ENCODE peak calls at places on chromosomes 16 and 17, in eight cellular contexts. K, U, L, H, M, Y, B and N are unnamed samples.

GRCh38 chr17:12395733-12396354 is 269.8 kb upstream of the MYOCD start:
- DNase-seq in Y (no peak), L (no peak), M (no peak), B (peak), K (no peak), U (no peak), H (no peak), N (peak)

GRCh38 chr17:30292490-30292858 is 730 bp upstream of the BLMH start:
- DNase-seq in Y (no peak), L (no peak), K (no peak), H (no peak), M (no peak), U (no peak), B (no peak), N (no peak)

GRCh38 chr16:67419931-67420330 is 3.7 kb upstream of the ZDHHC1 start:
- DNase-seq in B (no peak), K (no peak), U (no peak), H (no peak), L (no peak), Y (no peak), M (no peak), N (no peak)

GRCh38 chr17:65430209-65430833 is 131.1 kb downstream of the AXIN2 start:
- DNase-seq in B (no peak), U (no peak), Y (no peak), H (no peak), M (no peak), L (no peak), K (no peak), N (no peak)

GRCh38 chr16:72857841-72858594 is 189.9 kb downstream of the ZFHX3 start:
- DNase-seq in H (no peak), B (no peak), Y (no peak), K (no peak), M (no peak), L (no peak), U (no peak), N (no peak)

GRCh38 chr17:60916043-60916442 is 238.4 kb downstream of the BCAS3 start:
- DNase-seq in L (no peak), B (peak), H (no peak), M (no peak), Y (no peak), K (no peak), U (no peak), N (no peak)

GRCh38 chr17:27766438-27766837 is 33.9 kb downstream of the NOS2 start:
- DNase-seq in H (no peak), M (no peak), L (no peak), B (no peak), Y (no peak), K (no peak), U (no peak), N (no peak)

GRCh38 chr17:57995076-57995956 is 7.3 kb upstream of the VEZF1 start:
- DNase-seq in Y (peak), L (peak), U (peak), M (peak), K (peak), B (peak), H (peak), N (peak)

GRCh38 chr17:45846646-45847045 is 2.0 kb downstream of the SPPL2C start:
- DNase-seq in U (no peak), Y (no peak), B (no peak), M (no peak), K (no peak), L (no peak), H (no peak), N (no peak)

GRCh38 chr16:30368122-30368791 is 2.0 kb downstream of the TBC1D10B start:
- DNase-seq in Y (no peak), U (no peak), M (no peak), L (no peak), H (peak), B (no peak), K (no peak), N (no peak)

GRCh38 chr16:84281077-84281476 is 13.6 kb upstream of the WFDC1 start:
- DNase-seq in Y (no peak), K (no peak), U (no peak), L (no peak), B (peak), M (no peak), H (no peak), N (no peak)

GRCh38 chr16:60771138-60771537 is 1265.1 kb downstream of the CDH8 start:
- DNase-seq in B (no peak), H (no peak), M (no peak), Y (no peak), U (no peak), K (no peak), L (no peak), N (no peak)

GRCh38 chr17:64781013-64781392 is 118.9 kb upstream of the SMURF2 start:
- DNase-seq in U (no peak), B (no peak), L (no peak), M (no peak), K (no peak), Y (no peak), H (no peak), N (no peak)

GRCh38 chr17:66373944-66374817 is 71.8 kb downstream of the PRKCA start:
- DNase-seq in M (peak), U (no peak), K (no peak), L (peak), H (no peak), Y (no peak), B (no peak), N (peak)

GRCh38 chr17:60406887-60407286 is 15.0 kb upstream of the USP32 start:
- DNase-seq in M (no peak), B (no peak), U (no peak), L (no peak), Y (no peak), K (no peak), H (no peak), N (no peak)

GRCh38 chr16:57577691-57578224 is 35.3 kb downstream of the ADGRG5 start:
- DNase-seq in B (no peak), Y (no peak), M (no peak), H (no peak), U (peak), K (no peak), L (no peak), N (no peak)

GRCh38 chr16:67672739-67673662 is 6.4 kb downstream of the C16orf86 start:
- DNase-seq in B (peak), H (peak), K (peak), U (peak), Y (peak), M (peak), L (peak), N (peak)

GRCh38 chr16:78984887-78985464 is 615.6 kb downstream of the MAF start:
- DNase-seq in Y (no peak), U (no peak), H (no peak), L (no peak), B (no peak), M (no peak), K (no peak), N (no peak)

GRCh38 chr17:27463235-27463677 is 7.0 kb downstream of the KSR1 start:
- DNase-seq in M (no peak), H (no peak), U (no peak), Y (no peak), B (no peak), L (no peak), K (no peak), N (no peak)

GRCh38 chr16:65621640-65622039 is 499.8 kb upstream of the CDH11 start:
- DNase-seq in U (no peak), K (no peak), Y (peak), H (no peak), M (no peak), L (no peak), B (no peak), N (no peak)

GRCh38 chr16:78903237-78903636 is 697.3 kb downstream of the MAF start:
- DNase-seq in Y (no peak), H (no peak), M (no peak), L (no peak), U (no peak), K (no peak), B (no peak), N (no peak)

DNA sequence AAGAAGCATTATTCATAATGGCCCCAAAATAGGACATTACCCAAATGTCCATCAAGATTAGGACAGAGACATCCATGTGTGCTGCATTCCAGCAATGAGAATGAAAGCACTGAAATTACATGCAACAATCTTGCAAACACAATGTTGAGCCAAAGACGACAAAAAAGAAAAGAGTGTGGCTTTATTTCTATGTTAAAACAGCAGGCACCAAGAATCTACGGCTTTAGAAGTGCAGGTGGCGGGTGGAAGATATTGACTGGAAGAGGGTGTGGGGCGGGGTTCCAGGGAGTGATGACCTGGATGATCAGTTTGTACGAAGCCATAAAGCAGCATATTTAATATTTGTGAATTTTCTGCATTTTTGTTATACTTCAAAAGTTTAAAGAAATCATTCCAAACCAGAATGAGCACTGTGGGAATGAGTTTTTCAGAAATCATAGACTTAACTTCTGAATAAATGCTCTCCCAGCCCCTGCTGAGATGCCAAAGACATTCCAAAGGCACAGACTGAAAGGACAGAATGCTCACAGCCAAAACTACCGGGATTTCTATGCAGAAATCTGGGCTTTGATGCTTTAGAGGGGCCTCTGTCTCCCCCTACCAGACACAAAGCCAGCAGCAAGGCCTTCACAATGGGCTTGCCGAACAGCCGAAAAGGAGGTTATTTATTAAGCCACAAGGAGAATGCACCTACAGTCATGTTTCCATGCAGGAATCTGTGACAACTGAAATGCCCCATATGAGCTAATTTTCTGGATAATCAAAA is 361.6 kb downstream of the GRIN2A start:
- DNase-seq in L (no peak), M (no peak), B (no peak), Y (no peak), H (no peak), K (no peak), U (no peak), N (no peak)
- TF ChIP-seq CTCF in L (no peak), M (no peak), B (no peak), Y (no peak), H (no peak), K (no peak), U (no peak), N (no peak)

DNA sequence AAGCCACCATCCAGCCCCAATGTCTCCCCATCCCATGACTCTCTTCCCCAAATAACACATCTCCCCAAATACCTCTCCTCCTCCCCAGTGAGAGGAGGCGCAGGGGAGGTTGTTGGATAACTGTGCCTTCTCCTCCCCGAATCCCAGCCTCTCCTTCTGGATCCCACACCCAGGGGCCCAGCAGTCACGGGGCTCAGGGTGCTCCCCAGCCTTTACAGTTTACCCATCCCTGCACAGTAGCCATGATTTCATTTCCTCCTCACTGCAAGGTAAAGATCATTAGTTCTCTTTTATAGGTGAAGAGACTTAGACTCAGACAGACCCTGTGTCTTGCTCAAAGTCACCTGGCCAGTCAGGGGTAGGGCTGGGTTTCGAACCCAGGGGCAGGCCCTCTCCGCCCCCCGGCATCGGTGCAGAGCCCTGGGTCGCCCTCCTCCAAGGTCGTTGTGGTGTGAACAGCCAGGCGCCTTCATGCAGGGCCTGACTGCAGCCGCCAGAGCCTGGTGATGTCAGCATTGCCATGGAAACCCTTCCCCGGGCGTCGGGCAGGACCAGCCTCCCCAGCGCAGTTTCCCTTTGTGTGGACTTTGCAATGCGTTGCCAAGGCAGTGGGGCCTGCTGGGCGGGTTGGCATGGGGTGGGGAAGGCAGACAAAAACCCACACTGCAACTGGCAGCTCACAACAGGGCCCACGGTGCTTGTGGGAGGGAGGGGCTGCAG is 53.3 kb upstream of the TOB1 start:
- DNase-seq in L (peak), K (peak), B (no peak), M (peak), U (peak), Y (peak), H (peak), N (peak)
- TF ChIP-seq POLR2A in L (peak), K (peak), B (no peak), M (no peak), U (no peak), Y (no peak), H (peak), N (no peak)

DNA sequence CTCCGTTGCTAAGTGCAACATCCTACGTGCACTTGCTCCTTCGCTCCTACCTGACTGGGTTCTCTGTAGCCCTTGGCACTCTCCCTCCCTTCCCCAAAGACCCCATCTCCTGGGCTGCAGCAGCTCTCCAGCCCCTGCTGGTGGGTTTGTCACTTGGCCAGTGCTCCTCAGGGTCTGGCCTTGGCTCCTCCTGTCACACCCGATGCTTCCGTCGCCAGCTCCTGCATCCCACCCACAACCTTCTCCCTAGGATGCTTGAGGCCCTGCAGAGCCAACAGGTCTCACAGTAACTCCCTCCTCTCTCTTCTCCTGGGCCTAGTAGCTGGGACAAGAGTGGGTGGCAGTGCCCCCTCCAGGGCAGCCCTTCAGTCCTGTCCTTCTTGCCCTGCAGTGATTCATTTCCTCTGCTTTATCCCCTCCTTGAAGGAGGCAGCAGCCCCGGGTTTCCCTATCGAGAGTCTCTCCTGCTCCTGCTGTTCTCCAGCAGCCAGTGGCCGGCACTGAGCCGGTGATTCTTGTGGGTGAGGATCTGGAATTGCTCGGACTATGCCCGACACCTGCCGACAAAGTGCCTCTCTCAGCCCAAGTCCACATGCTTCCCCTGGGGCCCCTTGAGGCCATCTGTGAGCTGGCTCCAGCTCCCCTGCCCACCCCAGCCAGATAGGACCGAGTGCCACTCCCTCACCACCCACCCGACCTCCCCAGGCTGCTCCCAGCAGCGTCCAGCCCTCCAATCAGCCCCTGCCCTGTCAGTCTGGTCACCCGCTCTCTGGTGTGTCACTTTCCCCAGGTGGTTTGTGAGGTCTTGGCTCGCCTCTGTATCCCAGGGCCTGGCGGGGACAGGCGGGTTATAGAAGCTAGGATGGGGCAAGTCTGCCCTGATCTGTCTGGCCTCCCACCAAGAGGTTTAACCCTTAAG is 3.8 kb downstream of the LITAFD start:
- DNase-seq in B (no peak), U (no peak), Y (no peak), M (no peak), K (no peak), L (no peak), H (no peak), N (peak)
- TF ChIP-seq CTCF in B (no peak), U (no peak), Y (no peak), M (no peak), K (no peak), L (peak), H (no peak), N (no peak)

GRCh38 chr17:4951486-4951885 is 567 bp downstream of the ENO3 start:
- DNase-seq in L (no peak), K (no peak), M (no peak), B (no peak), H (no peak), Y (no peak), U (no peak), N (no peak)
- TF ChIP-seq POLR2A in L (no peak), K (no peak), M (no peak), B (no peak), H (no peak), Y (no peak), U (no peak), N (no peak)

DNA sequence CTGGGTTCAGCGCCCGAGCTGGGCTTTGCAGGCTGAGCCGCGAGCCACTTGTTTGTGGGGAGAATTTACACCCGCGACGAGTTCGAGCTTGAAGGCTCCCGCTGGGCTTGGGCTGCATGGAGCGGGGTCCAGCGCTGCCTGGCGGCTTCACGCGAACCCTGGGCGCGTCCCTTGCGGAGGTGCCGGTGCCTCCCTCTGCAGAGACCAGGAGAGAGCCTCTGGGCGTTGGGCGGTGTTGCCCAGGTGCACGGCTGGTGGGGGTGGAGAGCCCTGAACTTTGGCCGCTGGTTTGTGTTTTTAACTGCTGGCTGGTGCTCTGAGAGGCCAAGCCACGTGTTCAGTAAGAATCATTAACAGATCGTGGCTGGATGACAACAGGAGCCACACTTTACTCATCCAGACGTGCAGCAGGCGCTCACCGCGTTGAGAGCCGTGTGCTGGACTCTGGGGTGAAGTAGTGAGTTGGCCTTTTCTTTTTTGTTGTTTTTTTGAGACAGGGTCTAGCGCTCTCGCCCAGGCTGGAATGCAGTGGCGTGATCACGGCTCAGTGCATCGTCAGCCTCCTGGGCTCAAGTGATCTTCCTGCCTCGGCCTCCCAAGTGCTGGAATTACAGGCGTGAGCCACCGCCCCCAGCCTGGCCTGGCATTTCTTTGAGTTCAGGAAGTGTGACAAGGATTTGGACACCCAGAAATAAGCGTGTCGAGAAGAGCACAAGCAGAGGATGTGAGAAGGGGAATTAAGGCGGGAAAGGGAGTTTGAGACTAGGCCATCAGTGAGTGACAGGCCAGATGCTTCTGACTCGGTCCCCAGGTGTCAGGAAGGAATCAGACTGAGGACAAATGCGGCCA is 827 bp downstream of the CDK10 start:
- DNase-seq in U (no peak), L (peak), K (no peak), M (no peak), H (no peak), B (no peak), Y (no peak), N (peak)
- TF ChIP-seq CTCF in U (no peak), L (no peak), K (no peak), M (no peak), H (no peak), B (no peak), Y (no peak), N (no peak)

DNA sequence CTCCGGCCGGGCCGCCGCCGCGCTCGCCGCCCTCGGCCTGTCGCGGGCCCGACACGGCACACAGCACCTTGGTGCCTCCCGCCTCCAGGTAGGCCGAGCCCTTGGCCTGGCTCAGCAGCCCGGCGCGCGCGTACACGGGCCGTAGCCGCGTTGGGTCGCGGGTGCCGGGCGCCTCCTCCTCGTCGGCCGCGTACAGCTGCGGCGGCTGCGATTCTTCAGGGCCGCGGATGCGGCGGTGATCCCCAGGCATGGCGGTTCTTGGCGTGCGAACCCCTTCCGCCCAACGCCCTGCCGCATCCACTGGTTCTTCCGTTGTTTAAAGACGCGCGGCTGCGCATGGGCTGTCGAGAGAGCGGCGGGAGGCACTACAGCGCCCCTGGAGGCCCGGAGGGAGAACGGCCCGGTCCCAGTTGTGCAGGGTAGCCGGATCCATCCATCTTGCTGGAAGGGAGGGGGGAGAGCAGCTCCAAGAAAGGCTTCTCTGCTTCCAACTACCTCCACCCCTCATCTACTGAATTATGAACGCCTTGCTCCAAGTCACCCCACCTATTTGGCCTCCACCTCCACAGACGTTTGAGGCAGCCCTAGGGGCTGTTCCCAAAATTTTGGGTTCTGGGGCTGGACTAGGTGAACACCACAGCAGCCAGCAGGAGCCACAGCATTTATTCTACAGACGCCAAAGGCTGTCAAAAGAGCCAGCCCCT is at the start of gene EXOSC6:
- DNase-seq in K (peak), Y (peak), M (peak), H (peak), L (peak), B (peak), U (peak), N (peak)
- TF ChIP-seq POLR2A in K (peak), Y (peak), M (no peak), H (peak), L (peak), B (peak), U (peak), N (peak)